ENCODE peak calls at places on chromosomes 13 and 19, in seven cellular contexts. X, S, I, M, W, F and N are unnamed samples.

GRCh38 chr19:3580156-3580955 is 4.9 kb upstream of the GIPC3 start:
- DNase-seq in X (no peak), S (no peak), I (no peak), M (peak), W (no peak), F (no peak), N (no peak)

GRCh38 chr13:70784590-70784989 is 676.3 kb upstream of the KLHL1 start:
- DNase-seq in X (no peak), S (no peak), I (no peak), M (no peak), W (no peak), F (no peak), N (no peak)

GRCh38 chr13:33744589-33745369 is 73.2 kb upstream of the RFC3 start:
- DNase-seq in X (no peak), S (no peak), I (no peak), M (no peak), W (peak), F (no peak), N (no peak)

GRCh38 chr19:16541526-16542044 is 652 bp downstream of the CHERP start:
- DNase-seq in X (no peak), S (no peak), I (peak), M (no peak), W (peak), F (no peak), N (no peak)

GRCh38 chr13:101552797-101553196 is 100.3 kb downstream of the ITGBL1 start:
- DNase-seq in X (no peak), S (no peak), I (no peak), M (peak), W (no peak), F (no peak), N (no peak)

GRCh38 chr13:41645313-41645712 is 188.0 kb downstream of the RGCC start:
- DNase-seq in X (peak), S (no peak), I (no peak), M (peak), W (no peak), F (no peak), N (no peak)

GRCh38 chr13:113918981-113919646 is 54.8 kb downstream of the C13orf46 start:
- DNase-seq in X (no peak), S (no peak), I (no peak), M (no peak), W (no peak), F (peak), N (no peak)

GRCh38 chr19:33763661-33764343 is 32.9 kb upstream of the KCTD15 start:
- DNase-seq in X (no peak), S (no peak), I (no peak), M (no peak), W (no peak), F (no peak), N (no peak)

GRCh38 chr13:110828705-110829104 is 86.2 kb downstream of the ANKRD10 start:
- DNase-seq in X (no peak), S (no peak), I (no peak), M (no peak), W (no peak), F (no peak), N (no peak)

GRCh38 chr13:105121221-105121620 is 1414.2 kb downstream of the EFNB2 start:
- DNase-seq in X (no peak), S (no peak), I (no peak), M (no peak), W (no peak), F (no peak), N (no peak)

GRCh38 chr19:3526507-3527244 is 12.3 kb upstream of the TEKTIP1 start:
- DNase-seq in X (no peak), S (no peak), I (no peak), M (no peak), W (no peak), F (no peak), N (no peak)

GRCh38 chr13:103876571-103876970 is 810.4 kb upstream of the SLC10A2 start:
- DNase-seq in X (no peak), S (no peak), I (no peak), M (peak), W (no peak), F (no peak), N (no peak)

GRCh38 chr13:112124100-112124499 is 57.2 kb downstream of the SOX1 start:
- DNase-seq in X (no peak), S (no peak), I (no peak), M (no peak), W (no peak), F (no peak), N (no peak)

GRCh38 chr13:99859178-99860177 is 112.1 kb downstream of the ZIC5 start:
- DNase-seq in X (no peak), S (peak), I (peak), M (no peak), W (peak), F (no peak), N (no peak)

GRCh38 chr13:57644106-57644505 is 12.6 kb downstream of the PCDH17 start:
- DNase-seq in X (no peak), S (no peak), I (no peak), M (no peak), W (no peak), F (no peak), N (no peak)

GRCh38 chr19:45691516-45692186 is at the start of gene SNRPD2:
- DNase-seq in X (peak), S (peak), I (peak), M (peak), W (peak), F (peak), N (peak)

GRCh38 chr13:31987535-31988170 is 43.9 kb upstream of the FRY start:
- DNase-seq in X (no peak), S (no peak), I (no peak), M (no peak), W (no peak), F (no peak), N (peak)

GRCh38 chr19:5934779-5935472 is 20.9 kb downstream of the CAPS start:
- DNase-seq in X (peak), S (no peak), I (no peak), M (peak), W (no peak), F (no peak), N (no peak)

GRCh38 chr13:114089341-114089740 is 43.1 kb downstream of the RASA3 start:
- DNase-seq in X (peak), S (no peak), I (no peak), M (no peak), W (no peak), F (peak), N (no peak)

GRCh38 chr19:51803529-51803928 is 8.6 kb downstream of the FPR3 start:
- DNase-seq in X (no peak), S (no peak), I (no peak), M (no peak), W (no peak), F (no peak), N (no peak)

GRCh38 chr13:79384022-79384610 is 21.9 kb downstream of the RBM26 start:
- DNase-seq in X (no peak), S (no peak), I (no peak), M (no peak), W (no peak), F (no peak), N (no peak)

GRCh38 chr19:41541990-41542584 is 33.9 kb upstream of the CEACAM21 start:
- DNase-seq in X (no peak), S (peak), I (peak), M (peak), W (peak), F (peak), N (peak)

GRCh38 chr13:35210234-35210633 is 266.3 kb downstream of the MAB21L1 start:
- DNase-seq in X (no peak), S (no peak), I (no peak), M (peak), W (no peak), F (no peak), N (no peak)

GRCh38 chr19:33769208-33769607 is 27.5 kb upstream of the KCTD15 start:
- DNase-seq in X (no peak), S (no peak), I (no peak), M (no peak), W (no peak), F (no peak), N (no peak)

GRCh38 chr19:55640043-55640576 is 692 bp upstream of the ZNF580 start:
- DNase-seq in X (peak), S (peak), I (peak), M (peak), W (peak), F (peak), N (peak)

GRCh38 chr19:31126236-31126635 is 223.0 kb downstream of the TSHZ3 start:
- DNase-seq in X (no peak), S (no peak), I (no peak), M (peak), W (no peak), F (no peak), N (no peak)

GRCh38 chr13:77300176-77301141 is 26.4 kb downstream of the MYCBP2 start:
- DNase-seq in X (no peak), S (no peak), I (no peak), M (peak), W (peak), F (no peak), N (no peak)